ENCODE peak calls at places on chromosomes 13 and 19, in five cellular contexts. R is MM.1S, E is PC-3, Y is neural progenitor cell, L is hepatocyte. U is an unnamed sample. For H3K9me3, the result is how much of the 10 kb centered on the place peaks cover.

GRCh38 chr13:44822291-44822690 is 167.0 kb downstream of the NUFIP1 start:
- DNase-seq in R (no peak), E (no peak), Y (no peak), L (no peak), U (no peak)

GRCh38 chr19:57560049-57560491 is 407 bp upstream of the ZNF550 start:
- DNase-seq in R (no peak), E (peak), Y (no peak), L (no peak), U (peak)

GRCh38 chr13:113526466-113527220 is 36.1 kb upstream of the DCUN1D2 start:
- DNase-seq in Y (no peak), L (no peak), E (no peak), R (peak), U (no peak)

GRCh38 chr19:15291089-15291488 is 41.2 kb downstream of the BRD4 start:
- DNase-seq in E (no peak), R (no peak), Y (no peak), L (no peak), U (peak)

GRCh38 chr19:28374971-28375370 is 838.0 kb downstream of the UQCRFS1 start:
- DNase-seq in Y (no peak), R (no peak), L (no peak), E (no peak), U (no peak)

GRCh38 chr19:55179570-55180484 is at the start of gene SYT5:
- DNase-seq in Y (peak), E (peak), R (peak), L (peak), U (peak)

GRCh38 chr13:24148414-24149305 is 11.9 kb upstream of the SPATA13 start:
- DNase-seq in R (no peak), E (peak), L (peak), Y (no peak), U (peak)

GRCh38 chr19:44260695-44261446 is 1.2 kb downstream of the ZNF233 start:
- DNase-seq in Y (no peak), L (no peak), R (no peak), E (no peak), U (peak)

GRCh38 chr13:33797622-33798021 is 20.3 kb upstream of the RFC3 start:
- DNase-seq in L (no peak), Y (no peak), R (peak), E (peak), U (peak)

GRCh38 chr19:31596751-31597150 is 247.5 kb upstream of the TSHZ3 start:
- DNase-seq in R (no peak), Y (no peak), E (no peak), L (no peak), U (no peak)

GRCh38 chr19:45177817-45178261 is at the start of gene TRAPPC6A:
- DNase-seq in L (no peak), E (peak), R (no peak), Y (no peak), U (peak)

GRCh38 chr19:4977299-4978174 is 8.6 kb downstream of the KDM4B start:
- DNase-seq in R (no peak), E (no peak), Y (no peak), L (no peak), U (peak)

GRCh38 chr19:42450314-42450934 is 7.7 kb upstream of the CXCL17 start:
- DNase-seq in L (peak), E (peak), R (peak), Y (peak), U (peak)

GRCh38 chr13:49524740-49525501 is 29.2 kb downstream of the PHF11 start:
- DNase-seq in L (no peak), E (peak), R (no peak), Y (no peak), U (no peak)

GRCh38 chr13:64446372-64446771 is 2783.8 kb downstream of the PCDH9 start:
- DNase-seq in E (peak), Y (no peak), L (peak), R (no peak), U (no peak)

GRCh38 chr13:49304356-49304755 is 56.6 kb downstream of the CDADC1 start:
- DNase-seq in E (no peak), L (no peak), R (no peak), Y (no peak), U (no peak)

GRCh38 chr19:457636-458035 is 3.2 kb downstream of the SHC2 start:
- DNase-seq in R (no peak), L (no peak), Y (no peak), E (no peak), U (no peak)
- H3K9me3 ChIP-seq in R (under half), L (under half), Y (under half), E (under half), U (under half)

DNA sequence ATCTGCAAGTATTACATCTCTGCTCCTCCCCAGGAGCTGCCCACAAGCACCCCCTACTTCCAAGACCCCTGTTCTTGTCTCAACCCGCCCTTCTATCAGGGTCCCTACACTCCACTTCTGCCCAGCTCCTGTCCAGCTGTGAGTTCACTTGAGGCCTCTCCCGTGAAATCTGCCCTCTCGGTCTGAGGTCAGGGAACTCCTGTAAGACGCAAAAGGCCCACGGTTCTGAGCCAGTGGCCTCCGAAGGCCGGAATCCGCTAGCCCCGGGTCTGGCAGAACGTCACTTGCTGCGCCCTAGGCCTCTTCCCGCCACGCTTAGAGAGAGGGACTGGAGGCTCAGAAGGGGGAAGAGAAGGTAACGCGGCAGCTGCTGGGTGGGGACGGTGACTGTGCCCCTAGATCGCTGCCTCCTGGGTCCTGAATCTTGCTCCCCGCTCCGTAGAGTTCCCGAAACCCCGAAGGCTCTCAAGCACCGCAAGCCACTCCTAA is 912 bp upstream of the FARP1 start:
- DNase-seq in E (no peak), Y (peak), R (no peak), L (peak), U (no peak)
- H3K4me2 ChIP-seq in E (peak), Y (peak), R (peak), L (peak), U (no peak)

DNA sequence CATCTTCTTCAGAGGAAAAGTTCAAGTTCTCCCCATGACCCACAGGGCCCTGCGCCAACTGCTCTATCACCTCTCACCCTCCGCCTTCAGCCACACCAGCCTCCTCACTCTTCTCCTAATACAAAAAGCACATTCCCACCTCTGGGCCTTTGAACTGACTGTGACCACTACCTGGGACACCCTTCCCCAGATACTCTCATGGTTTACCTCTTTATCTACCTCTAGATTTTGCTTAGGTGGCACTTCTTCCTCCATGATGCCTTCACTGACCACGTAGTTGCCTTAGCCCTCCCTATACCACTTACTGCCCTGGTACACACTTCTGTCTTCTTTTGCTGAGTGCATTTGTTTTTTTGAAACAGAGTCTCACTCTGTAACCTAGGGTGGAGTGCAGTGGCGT is 3.9 kb upstream of the SYCE2 start:
- DNase-seq in L (no peak), Y (no peak), R (no peak), E (no peak), U (no peak)
- H3K9me3 ChIP-seq in L (under half), Y (under half), R (under half), E (under half), U (under half)

GRCh38 chr19:13241321-13242104 is 91.3 kb downstream of the IER2 start:
- DNase-seq in Y (no peak), L (no peak), R (no peak), E (peak), U (peak)
- H3K4me2 ChIP-seq in Y (no peak), L (no peak), R (no peak), E (no peak), U (no peak)

DNA sequence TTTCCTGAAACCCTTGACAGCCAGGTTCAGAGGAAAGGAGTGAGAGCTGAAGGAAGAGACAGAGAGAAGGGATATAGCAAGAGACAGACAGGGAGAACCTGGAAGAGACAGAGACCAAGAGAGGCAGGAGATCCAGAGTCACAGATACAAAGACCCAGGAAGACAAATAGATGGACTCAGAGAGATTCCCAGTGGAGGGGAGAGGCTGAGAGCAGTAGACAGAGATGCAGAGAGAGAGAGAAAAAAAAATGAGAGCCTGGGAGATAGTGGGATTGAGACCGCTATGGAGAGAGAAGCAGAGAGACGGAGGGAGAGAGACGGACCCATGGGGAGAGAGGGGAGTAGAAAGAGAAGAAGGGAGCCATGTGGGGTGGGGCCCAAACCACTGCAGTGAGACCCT is 763 bp downstream of the FXYD7 start:
- DNase-seq in R (no peak), E (no peak), L (no peak), Y (no peak), U (no peak)
- H3K9me3 ChIP-seq in R (under half), E (under half), L (under half), Y (under half), U (under half)